ENCODE peak calls at places on chromosome 1, in seven cellular contexts. E is H7; Y is H54; J is A172; I is activated CD8-positive, alpha-beta memory T cell treated with anti-CD3 and anti-CD28 coated beads for 1 hour; L is NCI-H187 treated with DMSO at 0.1 percent for 48 hours; T is OCI-LY7. U is an unnamed sample.

GRCh38 chr1:109500886-109501285 is 7.0 kb downstream of the CYB561D1 start:
- DNase-seq in Y (no peak), L (no peak), I (no peak), J (no peak), T (no peak), E (no peak), U (no peak)

GRCh38 chr1:80417651-80418050 is 1383.1 kb upstream of the ADGRL2 start:
- DNase-seq in Y (no peak), E (no peak), I (no peak), L (no peak), J (no peak), T (no peak), U (no peak)

GRCh38 chr1:180157576-180158057 is 2.9 kb downstream of the QSOX1 start:
- DNase-seq in T (no peak), I (no peak), L (no peak), E (no peak), Y (no peak), J (no peak), U (no peak)

GRCh38 chr1:99365545-99365944 is 101.3 kb downstream of the PLPPR4 start:
- DNase-seq in L (no peak), J (no peak), Y (no peak), I (no peak), T (no peak), E (no peak), U (no peak)

GRCh38 chr1:169133801-169134558 is 27.5 kb downstream of the ATP1B1 start:
- DNase-seq in I (no peak), J (no peak), T (peak), Y (no peak), E (no peak), L (no peak), U (no peak)

GRCh38 chr1:41853907-41854306 is 64.8 kb downstream of the HIVEP3 start:
- DNase-seq in J (no peak), T (no peak), I (no peak), L (no peak), E (no peak), Y (no peak), U (no peak)

GRCh38 chr1:201850053-201850397 is 21.1 kb downstream of the IPO9 start:
- DNase-seq in T (no peak), I (no peak), J (peak), Y (peak), E (no peak), L (no peak), U (no peak)

GRCh38 chr1:201888282-201889033 is at the start of gene SHISA4:
- DNase-seq in T (no peak), J (peak), I (no peak), E (peak), L (no peak), Y (peak), U (peak)

GRCh38 chr1:67211589-67212563 is 45.6 kb downstream of the IL23R start:
- DNase-seq in T (peak), J (peak), L (peak), Y (no peak), E (no peak), I (peak), U (peak)

GRCh38 chr1:25889470-25889869 is 14.0 kb upstream of the PAQR7 start:
- DNase-seq in I (no peak), E (no peak), T (no peak), J (no peak), L (no peak), Y (no peak), U (no peak)

GRCh38 chr1:75643460-75643859 is 32.5 kb upstream of the SLC44A5 start:
- DNase-seq in L (no peak), T (no peak), J (no peak), Y (no peak), I (no peak), E (no peak), U (no peak)

GRCh38 chr1:53341961-53342707 is 14.3 kb upstream of the LRP8 start:
- DNase-seq in E (peak), I (no peak), Y (no peak), J (no peak), L (no peak), T (no peak), U (no peak)

GRCh38 chr1:29237906-29238600 is 1.7 kb downstream of the PTPRU start:
- DNase-seq in L (no peak), Y (no peak), T (no peak), I (no peak), J (no peak), E (peak), U (no peak)

GRCh38 chr1:12177999-12178441 is 11.2 kb downstream of the TNFRSF1B start:
- DNase-seq in J (peak), L (no peak), Y (peak), E (peak), I (peak), T (no peak), U (peak)

GRCh38 chr1:204254031-204254661 is 40.4 kb upstream of the GOLT1A start:
- DNase-seq in I (no peak), Y (no peak), L (no peak), E (no peak), J (no peak), T (no peak), U (peak)

GRCh38 chr1:206708882-206709281 is 24.2 kb downstream of the MAPKAPK2 start:
- DNase-seq in Y (no peak), J (no peak), E (no peak), I (no peak), T (no peak), L (no peak), U (no peak)

GRCh38 chr1:59317343-59317742 is 20.4 kb downstream of the FGGY start:
- DNase-seq in L (no peak), T (no peak), Y (no peak), J (no peak), E (no peak), I (no peak), U (no peak)

GRCh38 chr1:1202831-1203560 is 3.4 kb downstream of the TNFRSF18 start:
- DNase-seq in I (no peak), E (peak), Y (no peak), J (no peak), L (no peak), T (no peak), U (no peak)

GRCh38 chr1:44740179-44740617 is 561 bp downstream of the KIF2C start:
- DNase-seq in T (peak), I (no peak), J (no peak), E (no peak), Y (no peak), L (no peak), U (no peak)

GRCh38 chr1:3688356-3688755 is 36.0 kb downstream of the TP73 start:
- DNase-seq in E (peak), J (no peak), T (no peak), L (no peak), Y (no peak), I (no peak), U (no peak)

GRCh38 chr1:8782955-8783354 is 34.5 kb downstream of the RERE start:
- DNase-seq in T (no peak), I (no peak), E (no peak), L (no peak), Y (no peak), J (no peak), U (no peak)

GRCh38 chr1:37519613-37520012 is 5.0 kb upstream of the MEAF6 start:
- DNase-seq in Y (no peak), T (no peak), I (no peak), J (no peak), L (no peak), E (no peak), U (no peak)

GRCh38 chr1:39269791-39270342 is 65.4 kb downstream of the MACF1 start:
- DNase-seq in E (no peak), L (peak), J (no peak), T (peak), Y (no peak), I (no peak), U (no peak)

GRCh38 chr1:167095368-167095767 is 1.5 kb downstream of the STYXL2 start:
- DNase-seq in J (peak), L (no peak), Y (no peak), I (no peak), T (no peak), E (no peak), U (peak)

GRCh38 chr1:19454265-19455198 is 30.8 kb downstream of the CAPZB start:
- DNase-seq in L (no peak), I (no peak), J (no peak), Y (no peak), E (no peak), T (no peak), U (no peak)

U was measured in H4.